ENCODE peak calls at places on chromosomes 16 and 17, in eight cellular contexts. I is GM13976, Y is cardiac fibroblast, K is left ventricle myocardium inferior, O is esophagus squamous epithelium, B is neural crest cell, X is IMR-90, A is OCI-LY7. J is an unnamed sample.

GRCh38 chr17:79018045-79018695 is 5.8 kb upstream of the C1QTNF1 start:
- DNase-seq in A (no peak), K (no peak), Y (no peak), B (no peak), I (no peak), O (no peak), X (no peak), J (no peak)

GRCh38 chr16:85294810-85295508 is 182.7 kb upstream of the CIBAR2 start:
- DNase-seq in I (no peak), Y (no peak), O (no peak), B (no peak), X (no peak), A (no peak), K (no peak), J (no peak)

GRCh38 chr17:48024149-48025039 is 13.2 kb downstream of the COPZ2 start:
- DNase-seq in X (no peak), Y (peak), B (peak), O (no peak), K (peak), A (no peak), I (peak), J (peak)

GRCh38 chr17:62105361-62105760 is 40.3 kb upstream of the MED13 start:
- DNase-seq in X (no peak), Y (no peak), K (no peak), O (no peak), I (no peak), B (no peak), A (no peak), J (no peak)

GRCh38 chr16:83878838-83879237 is 20.1 kb upstream of the MLYCD start:
- DNase-seq in X (peak), O (no peak), Y (peak), A (peak), K (no peak), I (no peak), B (peak), J (no peak)

GRCh38 chr17:72351365-72351764 is 230.5 kb downstream of the SOX9 start:
- DNase-seq in I (no peak), O (no peak), B (no peak), A (no peak), Y (no peak), K (no peak), X (no peak), J (no peak)

GRCh38 chr16:69481901-69482341 is 57.5 kb downstream of the CYB5B start:
- DNase-seq in B (no peak), K (peak), I (no peak), A (no peak), O (no peak), X (peak), Y (peak), J (no peak)

GRCh38 chr17:43627657-43628650 is 33.8 kb downstream of the MEOX1 start:
- DNase-seq in K (peak), O (no peak), Y (no peak), A (no peak), B (no peak), I (no peak), X (peak), J (no peak)

GRCh38 chr16:66660422-66661209 is 35.9 kb downstream of the CMTM4 start:
- DNase-seq in B (peak), I (no peak), Y (peak), O (no peak), A (no peak), K (peak), X (peak), J (no peak)

GRCh38 chr17:66987059-66987616 is 22.6 kb downstream of the CACNG4 start:
- DNase-seq in Y (no peak), I (no peak), A (no peak), B (no peak), X (no peak), O (no peak), K (no peak), J (no peak)

GRCh38 chr17:21215935-21216334 is 2.0 kb upstream of the TMEM11 start:
- DNase-seq in Y (peak), K (no peak), I (no peak), B (no peak), O (no peak), X (no peak), A (no peak), J (no peak)

GRCh38 chr16:69840975-69841374 is 78.8 kb downstream of the WWP2 start:
- DNase-seq in B (no peak), A (no peak), I (no peak), O (no peak), K (no peak), X (no peak), Y (no peak), J (no peak)

GRCh38 chr17:67290994-67291362 is 46.0 kb upstream of the HELZ start:
- DNase-seq in Y (no peak), I (no peak), X (no peak), B (no peak), O (no peak), A (no peak), K (no peak), J (no peak)

GRCh38 chr17:35748323-35748960 is 4.6 kb downstream of the GAS2L2 start:
- DNase-seq in Y (no peak), X (no peak), I (no peak), K (no peak), A (no peak), B (no peak), O (no peak), J (no peak)

GRCh38 chr16:67199011-67199807 is at the start of gene ELMO3:
- DNase-seq in B (no peak), X (no peak), K (no peak), I (peak), Y (no peak), A (no peak), O (no peak), J (no peak)

GRCh38 chr16:28880955-28881354 is 2.7 kb downstream of the ATP2A1 start:
- DNase-seq in A (no peak), B (no peak), X (no peak), K (no peak), Y (no peak), O (no peak), I (no peak), J (no peak)

GRCh38 chr16:48911700-48912099 is 301.7 kb upstream of the N4BP1 start:
- DNase-seq in K (no peak), B (no peak), I (no peak), Y (no peak), A (no peak), X (peak), O (no peak), J (no peak)

GRCh38 chr17:79188679-79189078 is 114.1 kb downstream of the ENGASE start:
- DNase-seq in I (no peak), B (no peak), A (no peak), Y (no peak), X (no peak), K (no peak), O (no peak), J (no peak)

GRCh38 chr16:49902908-49903307 is 47.0 kb upstream of the ZNF423 start:
- DNase-seq in O (no peak), I (no peak), B (no peak), X (no peak), A (no peak), K (no peak), Y (no peak), J (no peak)

GRCh38 chr17:31888124-31888523 is 13.4 kb downstream of the UTP6 start:
- DNase-seq in I (peak), A (peak), B (no peak), K (no peak), Y (no peak), O (no peak), X (no peak), J (peak)

GRCh38 chr16:22977294-22977697 is 163.3 kb downstream of the HS3ST2 start:
- DNase-seq in X (no peak), K (no peak), A (peak), I (no peak), B (no peak), O (no peak), Y (peak), J (no peak)

GRCh38 chr16:12119562-12119961 is 143.0 kb downstream of the SNX29 start:
- DNase-seq in O (no peak), A (no peak), B (no peak), I (no peak), Y (peak), K (peak), X (peak), J (no peak)

GRCh38 chr16:70482624-70483023 is 28.2 kb downstream of the FCSK start:
- DNase-seq in K (no peak), A (no peak), Y (no peak), X (peak), B (no peak), I (no peak), O (no peak), J (no peak)

GRCh38 chr16:8905168-8905762 is 23.1 kb downstream of the LITAFD start:
- DNase-seq in A (peak), O (no peak), I (no peak), K (no peak), Y (peak), B (no peak), X (peak), J (no peak)
- TF ChIP-seq CTCF in A (peak), O (no peak), I (peak), K (no peak), Y (peak), B (peak), X (peak), J (peak)

GRCh38 chr16:657487-657886 is 8.3 kb downstream of the WDR90 start:
- DNase-seq in B (no peak), O (no peak), I (no peak), Y (no peak), X (no peak), K (no peak), A (no peak), J (no peak)

GRCh38 chr16:659618-660017 is 8.3 kb upstream of the RHOT2 start:
- DNase-seq in O (no peak), B (no peak), K (no peak), X (no peak), A (no peak), I (no peak), Y (no peak), J (no peak)

GRCh38 chr16:660459-661183 is 7.3 kb upstream of the RHOT2 start:
- DNase-seq in B (peak), A (peak), I (peak), K (peak), X (peak), Y (peak), O (no peak), J (peak)

GRCh38 chr16:660132-660458 is 7.8 kb upstream of the RHOT2 start:
- DNase-seq in B (no peak), X (no peak), Y (no peak), A (no peak), O (no peak), I (no peak), K (no peak), J (no peak)

GRCh38 chr16:658679-659571 is 9.0 kb upstream of the RHOT2 start:
- DNase-seq in Y (no peak), K (no peak), X (no peak), O (no peak), B (no peak), I (no peak), A (no peak), J (no peak)
- TF ChIP-seq CTCF in Y (no peak), K (no peak), X (no peak), O (no peak), B (peak), I (no peak), A (no peak), J (no peak)

GRCh38 chr17:44977065-44977464 is 9.0 kb upstream of the C1QL1 start:
- DNase-seq in K (no peak), A (peak), X (no peak), O (no peak), B (no peak), Y (no peak), I (no peak), J (no peak)
- TF ChIP-seq CTCF in K (no peak), A (peak), X (no peak), O (no peak), B (no peak), Y (no peak), I (no peak), J (no peak)

GRCh38 chr16:56317998-56318912 is 107.1 kb downstream of the AMFR start:
- DNase-seq in X (peak), Y (peak), I (peak), O (no peak), A (peak), K (peak), B (peak), J (peak)
- TF ChIP-seq CTCF in X (peak), Y (peak), I (peak), O (peak), A (peak), K (peak), B (peak), J (peak)

GRCh38 chr17:74447628-74448159 is 15.8 kb downstream of the GPRC5C start:
- DNase-seq in Y (no peak), A (no peak), I (no peak), O (no peak), K (no peak), B (no peak), X (no peak), J (no peak)

GRCh38 chr17:74448774-74449173 is 16.9 kb downstream of the GPRC5C start:
- DNase-seq in O (no peak), B (no peak), X (no peak), Y (no peak), K (no peak), I (no peak), A (no peak), J (no peak)

GRCh38 chr17:74444406-74444805 is 12.5 kb downstream of the GPRC5C start:
- DNase-seq in K (peak), I (no peak), X (no peak), A (no peak), Y (no peak), B (peak), O (no peak), J (no peak)

GRCh38 chr17:74445156-74445555 is 13.3 kb downstream of the GPRC5C start:
- DNase-seq in X (no peak), O (no peak), Y (no peak), I (no peak), B (no peak), K (no peak), A (no peak), J (no peak)

DNA sequence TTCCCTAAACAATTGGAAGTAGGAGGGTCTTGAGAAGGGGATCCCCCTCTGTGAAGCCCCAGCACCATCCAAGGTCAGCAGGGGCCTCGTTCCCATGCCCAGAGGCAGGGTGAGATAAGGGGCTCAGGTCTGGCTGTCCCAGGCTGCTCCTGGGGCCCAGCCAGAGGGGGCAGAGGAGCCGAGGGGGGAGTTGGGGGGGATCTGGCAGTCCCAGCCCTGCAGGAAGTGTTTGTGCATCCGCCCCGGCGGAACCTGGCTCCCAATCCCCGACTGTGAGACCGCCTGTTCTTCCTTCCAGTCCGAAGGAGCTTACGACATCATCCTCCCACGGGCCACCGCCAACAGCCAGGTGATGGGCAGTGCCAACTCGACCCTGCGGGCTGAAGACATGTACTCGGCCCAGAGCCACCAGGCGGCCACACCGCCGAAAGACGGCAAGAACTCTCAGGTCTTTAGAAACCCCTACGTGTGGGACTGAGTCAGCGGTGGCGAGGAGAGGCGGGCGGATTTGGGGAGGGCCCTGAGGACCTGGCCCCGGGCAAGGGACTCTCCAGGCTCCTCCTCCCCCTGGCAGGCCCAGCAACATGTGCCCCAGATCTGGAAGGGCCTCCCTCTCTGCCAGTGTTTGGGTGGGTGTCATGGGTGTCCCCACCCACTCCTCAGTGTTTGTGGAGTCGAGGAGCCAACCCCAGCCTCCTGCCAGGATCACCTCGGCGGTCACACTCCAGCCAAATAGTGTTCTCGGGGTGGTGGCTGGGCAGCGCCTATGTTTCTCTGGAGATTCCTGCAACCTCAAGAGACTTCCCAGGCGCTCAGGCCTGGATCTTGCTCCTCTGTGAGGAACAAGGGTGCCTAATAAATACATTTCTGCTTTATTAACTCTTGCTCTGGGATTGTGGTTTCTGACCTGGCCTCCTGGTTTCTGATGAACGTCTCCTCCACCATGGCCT is 14.9 kb downstream of the GPRC5C start:
- DNase-seq in Y (no peak), X (no peak), I (peak), B (no peak), K (peak), O (no peak), A (no peak), J (no peak)
- TF ChIP-seq CTCF in Y (no peak), X (no peak), I (peak), B (no peak), K (no peak), O (no peak), A (no peak), J (peak)

GRCh38 chr17:36760425-36760824 is 159.0 kb downstream of the MRM1 start:
- DNase-seq in O (no peak), Y (no peak), X (no peak), K (no peak), B (no peak), I (no peak), A (no peak), J (no peak)

GRCh38 chr17:36750316-36750885 is 149.0 kb downstream of the MRM1 start:
- DNase-seq in X (no peak), K (no peak), O (no peak), A (no peak), Y (no peak), I (no peak), B (no peak), J (no peak)

GRCh38 chr17:36752096-36752888 is 150.9 kb downstream of the MRM1 start:
- DNase-seq in O (no peak), K (no peak), B (no peak), X (no peak), I (no peak), Y (no peak), A (no peak), J (no peak)

GRCh38 chr17:36756695-36757094 is 155.3 kb downstream of the MRM1 start:
- DNase-seq in A (no peak), I (no peak), Y (no peak), O (no peak), B (no peak), K (no peak), X (no peak), J (no peak)

DNA sequence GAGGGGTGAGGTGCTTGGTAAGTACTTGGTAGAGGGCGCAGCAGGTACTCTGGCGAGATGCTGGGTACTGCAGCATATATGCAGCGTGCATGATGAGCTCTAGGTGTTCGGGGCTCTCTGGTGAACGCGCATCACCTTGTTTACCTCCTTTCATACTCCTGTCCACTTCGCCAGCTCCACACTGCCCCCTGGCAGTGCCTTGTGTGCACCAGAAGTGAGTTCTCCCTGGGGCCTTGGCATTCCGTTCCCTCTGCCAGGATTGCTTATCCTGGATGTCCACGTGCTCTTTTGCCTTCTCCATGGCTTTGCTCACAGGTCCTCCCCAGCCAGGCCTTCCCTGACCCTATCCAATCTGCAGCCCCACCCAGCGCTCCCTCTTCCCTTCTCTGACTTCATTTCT is 154.2 kb downstream of the MRM1 start:
- DNase-seq in X (no peak), K (no peak), Y (peak), A (peak), O (no peak), I (peak), B (peak), J (peak)
- TF ChIP-seq CTCF in X (peak), K (no peak), Y (peak), A (peak), O (no peak), I (peak), B (peak), J (peak)

GRCh38 chr17:700504-701094 is 14.0 kb downstream of the VPS53 start:
- DNase-seq in B (no peak), Y (peak), I (peak), X (peak), K (no peak), A (peak), O (no peak), J (peak)
- TF ChIP-seq CTCF in B (peak), Y (peak), I (peak), X (peak), K (peak), A (peak), O (peak), J (peak)